ENCODE peak calls at places on chromosome 15, in seven cellular contexts. Q is IMR-90, P is mesenchymal stem cell, E is H9, W is mesendoderm, Z is H1, U is trophoblast cell. J is an unnamed sample.

GRCh38 chr15:88897456-88898194 is 2.3 kb upstream of the HAPLN3 start:
- DNase-seq in E (no peak), W (peak), U (peak), P (peak), Q (peak), Z (no peak), J (no peak)

GRCh38 chr15:95784508-95784907 is 546.0 kb upstream of the NR2F2 start:
- DNase-seq in U (no peak), Q (no peak), Z (no peak), P (no peak), W (no peak), E (no peak), J (no peak)

GRCh38 chr15:53716909-53717878 is 42.3 kb downstream of the WDR72 start:
- DNase-seq in E (no peak), P (no peak), W (peak), U (no peak), Z (no peak), Q (no peak), J (no peak)

GRCh38 chr15:48471073-48471472 is 139.8 kb downstream of the DUT start:
- DNase-seq in W (no peak), U (no peak), P (peak), Z (no peak), Q (no peak), E (no peak), J (no peak)

GRCh38 chr15:59701880-59702279 is 12.8 kb upstream of the BNIP2 start:
- DNase-seq in Q (no peak), Z (no peak), U (no peak), P (no peak), E (no peak), W (no peak), J (no peak)

GRCh38 chr15:74174216-74174965 is 881 bp downstream of the ISLR start:
- DNase-seq in Q (no peak), E (peak), P (peak), Z (no peak), U (no peak), W (no peak), J (no peak)

GRCh38 chr15:40122239-40122638 is 13.6 kb upstream of the BMF start:
- DNase-seq in Q (no peak), Z (no peak), P (no peak), U (no peak), E (no peak), W (no peak), J (no peak)

GRCh38 chr15:63990449-63990848 is 55.8 kb downstream of the DAPK2 start:
- DNase-seq in Z (no peak), P (no peak), W (no peak), U (no peak), E (no peak), Q (no peak), J (no peak)

GRCh38 chr15:74964794-74965193 is 8.2 kb upstream of the RPP25 start:
- DNase-seq in Q (peak), P (peak), U (no peak), W (no peak), E (no peak), Z (no peak), J (no peak)

GRCh38 chr15:40852529-40852928 is 8.7 kb downstream of the SPINT1 start:
- DNase-seq in W (no peak), Q (no peak), Z (no peak), E (no peak), P (no peak), U (no peak), J (no peak)

GRCh38 chr15:58699769-58700168 is 49.7 kb downstream of the ADAM10 start:
- DNase-seq in E (no peak), P (no peak), Z (no peak), Q (no peak), W (no peak), U (no peak), J (no peak)

GRCh38 chr15:58694641-58695398 is 54.7 kb downstream of the ADAM10 start:
- DNase-seq in P (no peak), Q (no peak), E (no peak), W (no peak), Z (no peak), U (no peak), J (no peak)

GRCh38 chr15:58696740-58697139 is 52.8 kb downstream of the ADAM10 start:
- DNase-seq in Q (no peak), W (peak), Z (no peak), P (no peak), U (no peak), E (no peak), J (no peak)

GRCh38 chr15:58698887-58699641 is 50.4 kb downstream of the ADAM10 start:
- DNase-seq in U (peak), Q (peak), E (no peak), Z (no peak), P (peak), W (no peak), J (no peak)

GRCh38 chr15:58697220-58697619 is 52.3 kb downstream of the ADAM10 start:
- DNase-seq in P (no peak), W (no peak), Q (no peak), Z (no peak), E (no peak), U (no peak), J (no peak)
- H4K8ac ChIP-seq in P (peak), W (no peak), Q (no peak), Z (no peak), E (no peak), U (no peak), J (no peak)

DNA sequence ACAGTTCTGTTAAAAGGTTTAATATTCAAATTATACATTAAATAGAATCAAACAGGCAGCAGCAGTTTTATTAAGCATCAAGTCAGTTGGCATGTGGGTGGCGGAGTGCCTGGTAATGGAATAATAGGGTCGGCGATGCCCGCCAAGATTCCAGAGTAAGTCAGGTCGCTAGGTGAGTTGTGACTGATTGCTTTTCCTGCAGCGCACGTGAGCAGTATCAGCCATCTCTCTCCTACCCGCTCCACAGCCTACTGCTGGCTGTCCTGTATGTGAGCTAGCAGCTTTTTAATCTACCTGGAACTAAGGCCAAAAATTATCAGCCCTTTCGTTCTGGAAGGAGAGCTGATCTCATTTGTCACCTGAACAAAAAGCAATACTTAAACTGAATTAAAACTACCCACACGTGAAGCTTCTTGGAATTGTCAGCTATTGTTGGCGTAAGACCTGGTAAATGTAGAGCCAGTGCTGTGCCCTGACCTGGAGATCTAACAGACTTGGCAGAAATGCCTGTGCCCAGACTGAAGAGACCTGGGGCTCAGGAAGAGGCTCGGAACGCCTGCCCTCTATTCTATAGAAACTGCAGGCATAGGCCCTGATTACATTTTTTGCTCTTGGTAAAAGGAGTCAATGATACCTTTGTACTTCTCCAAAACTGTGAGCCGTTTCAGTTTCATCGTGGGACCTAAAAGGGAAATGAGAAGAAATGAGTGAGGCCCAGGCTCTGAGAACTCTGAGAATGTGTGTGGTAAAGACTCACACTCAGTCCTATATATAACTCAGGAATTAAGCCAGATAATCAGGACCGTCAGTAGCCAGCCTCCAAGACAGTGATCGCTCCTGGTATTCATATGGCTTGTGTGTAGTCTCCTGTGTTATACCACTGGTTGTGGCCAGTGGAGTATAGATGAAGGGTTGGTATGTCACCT is 21.9 kb downstream of the IDH3A start:
- DNase-seq in Z (no peak), E (no peak), Q (no peak), W (no peak), U (no peak), P (no peak), J (no peak)
- H3K23ac ChIP-seq in Z (no peak), E (no peak), Q (no peak), W (no peak), U (no peak), P (no peak), J (no peak)

DNA sequence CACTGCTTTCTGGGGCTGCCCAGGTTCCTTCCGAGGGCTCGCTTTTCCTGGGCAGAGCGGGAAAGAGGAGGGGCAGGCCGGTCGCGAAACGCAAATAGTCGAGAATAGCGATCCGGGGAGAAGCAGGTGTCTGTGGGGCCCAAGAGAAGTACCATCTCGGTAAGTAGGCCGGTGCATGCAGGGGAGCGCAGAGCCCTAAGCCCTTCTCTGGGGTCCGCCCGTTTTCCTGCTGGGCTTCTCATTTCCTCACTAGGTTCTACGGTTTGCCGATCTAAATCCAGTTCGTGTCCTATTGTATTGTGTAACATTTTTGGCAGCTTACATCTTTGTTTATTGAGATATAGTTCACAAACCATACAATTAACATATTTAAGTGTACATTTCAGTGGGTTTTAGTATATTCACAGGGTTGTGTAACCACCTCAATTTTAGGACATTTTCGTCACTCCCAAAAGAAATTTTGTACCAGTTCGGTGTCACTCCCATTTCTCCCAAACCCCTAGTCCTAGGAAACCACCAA is 6.9 kb upstream of the TRIM69 start:
- DNase-seq in U (no peak), Z (no peak), E (no peak), Q (peak), W (no peak), P (no peak), J (no peak)
- H4K8ac ChIP-seq in U (peak), Z (peak), E (no peak), Q (peak), W (no peak), P (peak), J (no peak)

GRCh38 chr15:55348281-55348778 is 29.3 kb downstream of the PIGB start:
- DNase-seq in E (peak), Q (no peak), W (peak), P (no peak), U (no peak), Z (no peak), J (no peak)
- H3K23ac ChIP-seq in E (no peak), Q (no peak), W (no peak), P (no peak), U (no peak), Z (no peak), J (no peak)

GRCh38 chr15:25435474-25436243 is 3.2 kb downstream of the UBE3A start:
- DNase-seq in W (no peak), P (peak), E (no peak), U (no peak), Z (no peak), Q (peak), J (no peak)

GRCh38 chr15:25436707-25437106 is 2.1 kb downstream of the UBE3A start:
- DNase-seq in U (no peak), Z (no peak), W (no peak), E (no peak), Q (no peak), P (no peak), J (no peak)

GRCh38 chr15:25426896-25427610 is 11.8 kb downstream of the UBE3A start:
- DNase-seq in P (peak), Q (no peak), Z (no peak), U (no peak), E (no peak), W (no peak), J (no peak)

GRCh38 chr15:25427861-25428260 is 11.0 kb downstream of the UBE3A start:
- DNase-seq in P (no peak), Z (no peak), W (no peak), E (no peak), U (no peak), Q (no peak), J (no peak)

DNA sequence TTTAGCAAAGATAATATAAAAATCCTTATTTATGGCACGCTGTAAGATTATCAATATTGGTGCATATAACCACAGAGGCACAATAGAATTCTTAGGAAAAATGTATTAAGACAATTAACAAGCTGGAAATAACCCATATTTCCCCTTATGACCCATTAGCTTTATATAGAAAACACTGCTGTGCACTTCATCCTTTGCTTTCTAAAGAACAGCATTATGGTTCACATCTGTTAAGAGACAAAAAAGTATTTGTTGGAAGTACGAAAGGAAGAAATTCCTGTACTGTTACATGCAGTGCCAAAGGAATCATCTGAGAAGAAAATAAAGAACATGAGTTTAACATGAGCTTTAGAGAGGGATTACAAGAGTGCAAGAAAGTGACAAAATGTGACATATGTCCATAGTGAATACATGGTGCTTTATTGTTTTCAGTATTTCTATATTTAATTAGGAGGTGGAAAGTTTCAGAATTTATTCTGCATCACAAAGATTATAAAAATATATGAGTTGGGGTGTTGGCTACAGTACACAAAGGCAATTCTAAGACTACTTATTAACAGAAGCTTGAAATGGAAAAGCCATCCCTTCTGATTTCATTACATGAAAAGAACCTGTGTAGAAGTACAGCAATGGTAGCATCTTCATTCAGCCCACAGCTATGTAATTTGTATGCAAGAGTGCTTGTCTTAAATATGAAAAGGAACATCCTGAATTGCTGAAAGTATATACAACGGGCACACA is 6.8 kb downstream of the UBE3A start:
- DNase-seq in E (no peak), U (no peak), Q (no peak), Z (no peak), P (no peak), W (no peak), J (no peak)
- H4K8ac ChIP-seq in E (no peak), U (no peak), Q (no peak), Z (no peak), P (no peak), W (no peak), J (no peak)

GRCh38 chr15:69820819-69821218 is 276.9 kb downstream of the TLE3 start:
- DNase-seq in U (no peak), P (peak), Z (peak), E (peak), W (peak), Q (peak), J (peak)
- H3K23ac ChIP-seq in U (no peak), P (no peak), Z (no peak), E (no peak), W (no peak), Q (no peak), J (no peak)

GRCh38 chr15:51483520-51483919 is 139.1 kb downstream of the DMXL2 start:
- DNase-seq in Q (no peak), U (no peak), Z (no peak), P (no peak), W (no peak), E (no peak), J (no peak)

GRCh38 chr15:51483985-51484384 is 138.6 kb downstream of the DMXL2 start:
- DNase-seq in W (no peak), P (no peak), Z (no peak), E (no peak), Q (no peak), U (no peak), J (no peak)

GRCh38 chr15:51484781-51485180 is 137.8 kb downstream of the DMXL2 start:
- DNase-seq in P (no peak), W (no peak), Z (no peak), U (no peak), Q (no peak), E (no peak), J (no peak)
- H4K8ac ChIP-seq in P (no peak), W (no peak), Z (no peak), U (no peak), Q (no peak), E (no peak), J (no peak)

GRCh38 chr15:77531191-77532000 is 101.3 kb downstream of the LINGO1 start:
- DNase-seq in W (no peak), E (no peak), U (no peak), P (no peak), Q (no peak), Z (no peak), J (no peak)
- H3K23ac ChIP-seq in W (no peak), E (no peak), U (no peak), P (no peak), Q (no peak), Z (no peak), J (no peak)

J was measured in neuronal stem cell.